ENCODE peak calls at places on chromosomes 6 and 20, in six cellular contexts. G, S, H, D, U and J are unnamed samples.

GRCh38 chr6:7617954-7618764 is 28.2 kb downstream of the SNRNP48 start:
- DNase-seq in U (peak), H (no peak), D (no peak), G (no peak), S (peak), J (no peak)

GRCh38 chr20:63771046-63771707 is 31.6 kb downstream of the SLC2A4RG start:
- DNase-seq in H (no peak), D (no peak), S (no peak), U (no peak), G (no peak), J (no peak)

GRCh38 chr20:64005394-64005793 is 24.5 kb downstream of the PRPF6 start:
- DNase-seq in H (no peak), G (no peak), S (no peak), U (peak), D (no peak), J (no peak)

GRCh38 chr6:107692351-107692750 is 131.8 kb downstream of the SCML4 start:
- DNase-seq in D (no peak), G (no peak), S (peak), H (no peak), U (peak), J (no peak)

GRCh38 chr6:103456652-103457051 is 1403.1 kb downstream of the HACE1 start:
- DNase-seq in U (no peak), D (no peak), S (no peak), G (no peak), H (no peak), J (no peak)

GRCh38 chr20:6693178-6693807 is 74.2 kb upstream of the BMP2 start:
- DNase-seq in S (no peak), U (no peak), G (no peak), D (no peak), H (no peak), J (no peak)

GRCh38 chr6:64520050-64520449 is 884.4 kb downstream of the PHF3 start:
- DNase-seq in U (peak), G (no peak), H (no peak), S (peak), D (no peak), J (no peak)

GRCh38 chr6:21846541-21847451 is 253.2 kb downstream of the SOX4 start:
- DNase-seq in U (no peak), G (no peak), S (no peak), H (no peak), D (peak), J (peak)

GRCh38 chr6:26431258-26432162 is 8.8 kb upstream of the BTN3A3 start:
- DNase-seq in D (no peak), S (peak), H (no peak), U (peak), G (no peak), J (no peak)

GRCh38 chr6:85561750-85562357 is 31.8 kb downstream of the SNX14 start:
- DNase-seq in U (peak), D (no peak), S (no peak), G (no peak), H (no peak), J (no peak)

GRCh38 chr6:157551041-157551832 is 170.2 kb downstream of the ZDHHC14 start:
- DNase-seq in D (no peak), H (no peak), S (peak), G (no peak), U (no peak), J (no peak)

GRCh38 chr6:100281471-100281878 is 183.2 kb downstream of the SIM1 start:
- DNase-seq in H (no peak), U (no peak), S (no peak), G (no peak), D (peak), J (peak)

GRCh38 chr6:110389689-110390382 is 25.5 kb downstream of the DDO start:
- DNase-seq in G (no peak), S (no peak), H (no peak), D (no peak), U (no peak), J (peak)

GRCh38 chr20:32330555-32330897 is 27.6 kb upstream of the ASXL1 start:
- DNase-seq in D (no peak), H (no peak), S (no peak), U (no peak), G (no peak), J (no peak)

GRCh38 chr20:34755367-34755766 is 51.2 kb downstream of the TP53INP2 start:
- DNase-seq in D (no peak), S (no peak), G (no peak), U (no peak), H (no peak), J (no peak)

GRCh38 chr6:89148016-89148750 is 2.3 kb downstream of the PM20D2 start:
- DNase-seq in H (no peak), D (no peak), G (no peak), U (peak), S (peak), J (no peak)

GRCh38 chr6:110542311-110543024 is 66.1 kb upstream of the SLC22A16 start:
- DNase-seq in D (no peak), U (no peak), H (no peak), G (no peak), S (peak), J (no peak)

DNA sequence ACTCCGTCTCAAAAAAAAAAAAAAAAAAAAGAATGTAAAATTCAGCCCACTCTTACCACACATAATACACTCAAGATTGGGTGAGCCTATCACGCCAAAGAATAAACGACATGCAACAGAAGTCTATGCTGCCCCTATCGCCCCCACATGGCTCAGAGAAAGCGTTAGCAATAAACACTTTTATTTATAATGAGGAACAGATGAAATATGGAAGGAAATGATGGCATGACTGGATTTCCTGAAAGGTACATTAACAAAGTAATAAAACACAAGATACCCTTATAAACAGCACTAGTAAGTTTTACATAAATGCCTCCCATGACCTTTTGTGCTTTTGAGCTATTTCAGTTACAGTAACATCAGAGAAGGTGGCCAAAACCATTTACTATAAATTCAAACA is 71.5 kb upstream of the SCAF8 start:
- DNase-seq in H (no peak), G (no peak), U (no peak), D (no peak), S (no peak), J (no peak)
- TF ChIP-seq CTCF in H (no peak), G (no peak), U (no peak), D (no peak), S (no peak), J (no peak)

DNA sequence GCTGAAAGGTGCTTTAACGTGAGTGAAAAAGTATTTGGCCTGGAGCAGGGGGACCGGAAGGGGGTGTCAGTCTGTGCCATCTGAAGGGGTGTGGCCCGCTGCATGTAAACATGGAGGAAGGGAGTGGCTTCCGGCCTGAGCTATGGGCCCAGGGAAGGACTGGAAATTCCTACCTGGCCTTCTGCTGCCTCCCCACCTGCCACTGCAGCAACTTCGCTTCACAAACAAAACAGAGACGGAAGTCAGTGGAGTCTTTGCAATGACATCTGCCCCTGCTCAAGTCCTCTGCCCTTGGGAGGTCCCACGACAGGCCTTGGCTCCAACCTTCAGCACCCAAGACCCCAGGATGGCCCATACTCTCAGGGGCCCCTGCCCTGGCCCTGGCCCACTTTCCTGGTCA is 28.1 kb upstream of the FOXP4 start:
- DNase-seq in S (no peak), G (no peak), H (no peak), D (peak), U (no peak), J (no peak)
- TF ChIP-seq CTCF in S (no peak), G (no peak), H (no peak), D (no peak), U (no peak), J (no peak)

DNA sequence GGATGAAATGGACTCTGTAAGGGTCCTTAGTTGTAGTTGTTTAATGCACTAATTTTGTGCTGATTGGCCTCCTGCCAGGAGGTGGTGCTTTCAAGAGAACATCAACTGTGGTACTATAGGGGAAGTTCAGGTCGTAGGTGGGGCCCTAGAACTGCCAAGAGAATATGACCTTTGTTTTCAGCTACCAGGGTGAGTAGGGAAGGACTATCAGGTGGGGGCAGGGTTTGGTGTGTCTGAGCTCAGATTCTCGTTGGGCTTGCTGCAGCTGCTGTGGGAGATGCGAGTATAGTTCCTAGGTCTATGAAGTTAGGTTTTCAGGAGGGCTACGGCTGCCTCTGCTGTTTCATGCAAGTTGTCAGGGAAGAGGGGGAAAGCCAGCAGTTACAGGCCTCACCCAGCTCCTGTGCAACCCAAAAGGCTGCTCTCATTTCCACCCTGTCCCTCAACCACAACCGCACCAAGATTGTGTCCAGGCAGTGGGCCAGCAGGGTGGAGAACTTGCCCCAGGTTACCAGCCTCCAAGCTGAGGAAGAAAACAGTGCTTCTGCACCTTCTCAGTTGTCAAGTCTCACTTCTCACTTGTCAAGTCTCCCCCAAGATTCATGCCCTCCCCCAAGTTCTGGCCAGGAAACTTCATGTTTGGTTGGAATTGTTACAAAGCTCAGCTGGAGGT is 626.5 kb upstream of the MAP3K7 start:
- DNase-seq in G (no peak), D (no peak), S (peak), U (no peak), H (no peak), J (no peak)
- TF ChIP-seq CTCF in G (no peak), D (no peak), S (no peak), U (no peak), H (no peak), J (no peak)

DNA sequence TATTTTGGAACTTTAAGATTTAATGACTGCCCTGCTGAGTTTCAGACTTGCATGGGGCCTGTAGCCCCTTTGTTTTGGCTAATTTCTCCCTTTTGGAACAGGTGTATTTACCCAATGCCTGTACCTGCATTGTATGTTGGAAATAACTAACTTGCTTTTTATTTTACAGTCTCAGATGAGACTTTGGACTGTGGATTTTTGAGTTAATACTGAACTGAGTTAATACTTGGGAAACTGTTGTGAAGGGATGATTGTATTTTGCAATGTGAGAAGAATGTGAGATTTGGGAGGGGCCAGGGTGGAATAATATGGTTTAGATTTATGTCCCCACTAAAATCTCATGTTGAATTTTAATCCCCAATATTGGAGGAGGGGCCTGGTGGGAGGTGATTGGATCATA is 99.1 kb upstream of the IRAK1BP1 start:
- DNase-seq in D (no peak), H (no peak), S (no peak), U (no peak), G (no peak), J (no peak)
- TF ChIP-seq CTCF in D (no peak), H (no peak), S (no peak), U (no peak), G (no peak), J (no peak)

DNA sequence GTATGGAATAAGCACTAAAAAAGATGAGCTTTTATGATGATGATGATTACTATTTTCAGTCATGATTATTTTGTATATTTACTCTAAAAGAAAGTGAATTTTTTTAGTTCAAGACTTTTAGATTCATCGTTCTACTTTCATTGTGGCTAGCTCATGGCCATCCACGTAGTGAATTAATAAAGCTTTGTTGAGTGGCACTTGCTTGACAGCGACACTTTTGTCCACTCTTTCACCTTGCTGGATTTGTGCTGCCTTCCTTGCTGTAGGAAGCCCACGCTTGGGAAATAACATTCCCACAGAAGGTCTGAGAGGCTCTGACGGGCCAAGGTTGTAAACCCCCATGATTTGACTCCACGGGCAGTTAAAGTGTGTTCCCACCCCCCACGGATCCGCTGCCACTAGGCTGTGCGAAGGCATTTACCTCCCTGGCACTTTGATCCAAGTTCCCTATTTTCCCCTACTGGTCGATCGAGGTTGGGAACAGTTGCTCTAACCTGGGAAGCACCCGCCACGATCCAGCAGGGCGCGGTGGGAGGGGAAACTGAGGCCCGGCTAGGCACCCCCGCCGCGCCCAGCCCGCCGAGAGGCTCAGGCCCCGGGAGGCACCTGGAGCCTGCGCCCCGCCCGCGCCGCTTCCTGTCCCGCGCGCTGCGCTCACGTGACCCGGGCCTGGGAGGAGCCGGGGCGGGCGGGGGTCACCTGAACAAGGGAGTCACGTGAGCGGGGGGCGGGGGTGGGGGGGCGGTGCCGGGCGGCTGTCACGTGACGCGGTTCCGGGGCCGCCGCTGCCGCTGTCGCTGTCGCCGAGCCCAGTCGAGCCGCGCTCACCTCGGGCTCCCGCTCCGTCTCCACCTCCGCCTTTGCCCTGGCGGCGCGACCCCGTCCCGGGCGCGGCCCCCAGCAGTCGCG is at the start of gene IGF2R:
- DNase-seq in G (peak), D (peak), U (peak), H (peak), S (peak), J (peak)
- TF ChIP-seq CTCF in G (peak), D (no peak), U (peak), H (peak), S (peak), J (peak)

GRCh38 chr20:25057234-25058050 is 497 bp downstream of the ACSS1 start:
- DNase-seq in U (peak), G (no peak), S (peak), D (peak), H (peak), J (peak)
- TF ChIP-seq CTCF in U (no peak), G (no peak), S (no peak), D (no peak), H (no peak), J (no peak)

GRCh38 chr6:79762370-79762769 is 131.2 kb downstream of the SH3BGRL2 start:
- DNase-seq in H (no peak), U (peak), D (no peak), G (no peak), S (peak), J (no peak)
- TF ChIP-seq CTCF in H (no peak), U (peak), D (no peak), G (peak), S (no peak), J (no peak)

GRCh38 chr20:58651548-58651822 is 402 bp downstream of the STX16 start:
- DNase-seq in G (no peak), D (no peak), H (no peak), S (no peak), U (no peak), J (no peak)
- TF ChIP-seq CTCF in G (no peak), D (no peak), H (no peak), S (no peak), U (no peak), J (no peak)

GRCh38 chr6:129663531-129663930 is 46.4 kb downstream of the ARHGAP18 start:
- DNase-seq in H (no peak), G (no peak), S (no peak), U (no peak), D (no peak), J (no peak)
- TF ChIP-seq CTCF in H (no peak), G (no peak), S (no peak), U (no peak), D (no peak), J (no peak)

GRCh38 chr6:33591633-33592032 is 11.6 kb upstream of the BAK1 start:
- DNase-seq in S (no peak), U (no peak), D (no peak), H (no peak), G (no peak), J (no peak)

GRCh38 chr6:33589723-33590530 is 9.9 kb upstream of the BAK1 start:
- DNase-seq in U (peak), S (peak), H (peak), D (peak), G (no peak), J (peak)

GRCh38 chr6:33589366-33589722 is 9.3 kb upstream of the BAK1 start:
- DNase-seq in U (no peak), D (no peak), G (no peak), S (no peak), H (no peak), J (no peak)

GRCh38 chr6:33592280-33592594 is 12.2 kb upstream of the BAK1 start:
- DNase-seq in H (no peak), S (no peak), U (no peak), D (no peak), G (no peak), J (no peak)

GRCh38 chr6:33590531-33591198 is 10.6 kb upstream of the BAK1 start:
- DNase-seq in H (peak), G (no peak), D (no peak), S (peak), U (no peak), J (no peak)
- TF ChIP-seq CTCF in H (no peak), G (no peak), D (no peak), S (no peak), U (no peak), J (no peak)